ENCODE peak calls at places on chromosomes 3 and 15, in four cellular contexts. A is AG04449, N is dorsolateral prefrontal cortex, M is heart right ventricle. E is an unnamed sample.

GRCh38 chr3:52839892-52840545 is 5.2 kb upstream of the MUSTN1 start:
- DNase-seq in M (no peak), N (no peak), A (no peak), E (no peak)

GRCh38 chr3:133472242-133472641 is 72.4 kb downstream of the BFSP2 start:
- DNase-seq in M (no peak), N (no peak), A (no peak), E (no peak)

GRCh38 chr15:101001796-101002195 is 82.6 kb downstream of the LRRK1 start:
- DNase-seq in N (no peak), M (no peak), A (no peak), E (no peak)

GRCh38 chr3:14452676-14453367 is 50.4 kb downstream of the SLC6A6 start:
- DNase-seq in A (peak; percentile 88), M (peak; percentile 96), N (peak; percentile 87), E (no peak)

GRCh38 chr3:142007710-142008399 is 131.4 kb downstream of the ATP1B3 start:
- DNase-seq in M (no peak), N (no peak), A (no peak), E (no peak)

GRCh38 chr3:4850211-4850927 is 128.9 kb upstream of the BHLHE40 start:
- DNase-seq in A (no peak), N (no peak), M (no peak), E (peak; percentile 57)

GRCh38 chr3:177420643-177421042 is 223.4 kb upstream of the TBL1XR1 start:
- DNase-seq in A (peak; percentile 64), N (no peak), M (no peak), E (no peak)

GRCh38 chr15:52178765-52179164 is 12.4 kb downstream of the GNB5 start:
- DNase-seq in N (no peak), M (no peak), A (no peak), E (no peak)

GRCh38 chr15:31262901-31263671 is 63.5 kb upstream of the KLF13 start:
- DNase-seq in M (no peak), N (no peak), A (no peak), E (peak; percentile 88)

GRCh38 chr3:13546667-13547171 is 2.2 kb upstream of the FBLN2 start:
- DNase-seq in N (no peak), M (no peak), A (no peak), E (no peak)

GRCh38 chr3:141279074-141279945 is 47.7 kb downstream of the PXYLP1 start:
- DNase-seq in A (no peak), M (no peak), N (no peak), E (no peak)

GRCh38 chr15:85318048-85318731 is 62.2 kb upstream of the AKAP13 start:
- DNase-seq in A (peak; percentile 76), M (no peak), N (no peak), E (peak; percentile 77)

GRCh38 chr3:159855599-159856495 is 132.8 kb upstream of the IL12A start:
- DNase-seq in M (no peak), N (no peak), A (no peak), E (no peak)

GRCh38 chr15:78263351-78263781 is 996 bp upstream of the DNAJA4 start:
- DNase-seq in M (no peak), N (no peak), A (no peak), E (no peak)

GRCh38 chr3:134810850-134811249 is 15.8 kb downstream of the EPHB1 start:
- DNase-seq in N (no peak), A (no peak), M (no peak), E (no peak)

GRCh38 chr15:85407421-85408269 is 27.2 kb downstream of the AKAP13 start:
- DNase-seq in N (no peak), A (peak; percentile 56), M (no peak), E (no peak)

GRCh38 chr3:49148159-49148558 is 15.3 kb upstream of the LAMB2 start:
- DNase-seq in M (no peak), N (no peak), A (no peak), E (no peak)

GRCh38 chr3:123153124-123153523 is 48.6 kb upstream of the SEC22A start:
- DNase-seq in M (no peak), N (peak; percentile 4), A (no peak), E (no peak)

GRCh38 chr15:100633763-100634075 is 31.3 kb downstream of the ASB7 start:
- DNase-seq in N (no peak), A (no peak), M (no peak), E (no peak)

GRCh38 chr3:102006812-102007485 is 157.6 kb downstream of the NFKBIZ start:
- DNase-seq in M (peak; percentile 29), N (no peak), A (peak; percentile 94), E (no peak)

GRCh38 chr3:25648107-25648535 is 16.6 kb downstream of the TOP2B start:
- DNase-seq in A (peak; percentile 12), M (peak; percentile 72), N (no peak), E (peak; percentile 73)

GRCh38 chr3:118269537-118270125 is 765.0 kb downstream of the IGSF11 start:
- DNase-seq in N (no peak), A (no peak), M (no peak), E (no peak)

GRCh38 chr3:63639821-63640220 is 12.7 kb upstream of the SNTN start:
- DNase-seq in N (no peak), A (no peak), M (no peak), E (no peak)

GRCh38 chr3:79414821-79415220 is 353.0 kb downstream of the ROBO1 start:
- DNase-seq in A (no peak), N (no peak), M (no peak), E (no peak)

GRCh38 chr3:160941885-160942494 is 163.2 kb downstream of the B3GALNT1 start:
- DNase-seq in M (peak; percentile 79), N (no peak), A (no peak), E (peak; percentile 39)

GRCh38 chr3:168467085-168467714 is 371.5 kb upstream of the GOLIM4 start:
- DNase-seq in A (no peak), N (no peak), M (peak; percentile 23), E (peak; percentile 19)

GRCh38 chr15:39499151-39499550 is 81.7 kb upstream of the THBS1 start:
- DNase-seq in A (no peak), N (no peak), M (no peak), E (no peak)

GRCh38 chr15:55074431-55074830 is 122.3 kb downstream of the RSL24D1 start:
- DNase-seq in N (no peak), M (no peak), A (no peak), E (no peak)

GRCh38 chr15:65530318-65531111 is at the start of gene HACD3:
- DNase-seq in M (peak; percentile 81), N (peak; percentile 88), A (no peak), E (peak; percentile 54)

GRCh38 chr15:25022233-25022632 is 67.4 kb downstream of the SNRPN start:
- DNase-seq in A (no peak), M (no peak), N (no peak), E (no peak)

GRCh38 chr3:125318497-125318847 is 56.7 kb downstream of the ZNF148 start:
- DNase-seq in M (no peak), A (no peak), N (no peak), E (no peak)

GRCh38 chr3:76043746-76044145 is 258.4 kb upstream of the ZNF717 start:
- DNase-seq in N (no peak), A (no peak), M (no peak), E (no peak)

GRCh38 chr15:98514034-98514622 is 134.2 kb upstream of the IGF1R start:
- DNase-seq in A (no peak), M (no peak), N (no peak), E (no peak)

GRCh38 chr3:23671901-23672589 is 133.7 kb upstream of the UBE2E1 start:
- DNase-seq in N (no peak), A (no peak), M (no peak), E (no peak)

GRCh38 chr15:35321926-35322325 is 224.0 kb downstream of the DPH6 start:
- DNase-seq in N (no peak), M (no peak), A (no peak), E (no peak)

GRCh38 chr15:49169880-49170597 is at the start of gene GALK2:
- DNase-seq in A (no peak), N (peak; percentile 89), M (peak; percentile 81), E (peak; percentile 81)

GRCh38 chr3:41040256-41040655 is 159.0 kb upstream of the CTNNB1 start:
- DNase-seq in M (no peak), A (no peak), N (no peak), E (no peak)

GRCh38 chr3:136353461-136353860 is 103.3 kb downstream of the PCCB start:
- DNase-seq in N (no peak), A (no peak), M (no peak), E (peak; percentile 10)

GRCh38 chr3:136351351-136351750 is 101.2 kb downstream of the PCCB start:
- DNase-seq in A (no peak), M (no peak), N (no peak), E (no peak)

GRCh38 chr3:136350557-136350956 is 100.4 kb downstream of the PCCB start:
- DNase-seq in N (no peak), A (no peak), M (no peak), E (no peak)

GRCh38 chr3:136350132-136350531 is 100.0 kb downstream of the PCCB start:
- DNase-seq in A (peak; percentile 86), N (no peak), M (no peak), E (no peak)

DNA sequence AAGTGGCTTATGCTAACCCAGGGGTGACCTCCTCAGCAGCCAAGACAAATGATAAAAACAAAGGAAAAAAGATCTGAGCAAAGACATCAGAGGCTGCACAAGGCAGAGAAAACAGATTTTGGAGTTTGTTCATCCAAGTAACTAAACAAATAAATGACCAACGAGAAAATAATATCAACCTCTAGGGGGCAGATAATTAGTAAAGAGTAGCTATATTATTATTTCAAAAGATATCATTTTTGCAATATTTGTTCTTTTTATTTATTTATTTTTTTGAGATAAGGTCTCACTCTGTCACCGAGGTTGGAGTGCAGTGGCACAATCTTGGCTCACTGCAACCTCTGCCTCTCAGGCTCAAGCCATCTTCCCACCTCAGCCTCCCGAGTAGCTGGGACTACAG is 101.8 kb downstream of the PCCB start:
- DNase-seq in M (no peak), A (no peak), N (no peak), E (no peak)
- TF ChIP-seq CTCF in M (no peak), A (no peak), N (no peak), E (peak; percentile 19)

GRCh38 chr3:38605981-38606380 is 43.5 kb downstream of the SCN5A start:
- DNase-seq in A (no peak), N (peak; percentile 17), M (no peak), E (no peak)

GRCh38 chr3:38608086-38608775 is 41.3 kb downstream of the SCN5A start:
- DNase-seq in M (no peak), N (peak; percentile 17), A (no peak), E (no peak)

GRCh38 chr3:38604246-38604645 is 45.2 kb downstream of the SCN5A start:
- DNase-seq in M (no peak), A (no peak), N (peak; percentile 21), E (no peak)

GRCh38 chr3:38608961-38609360 is 40.5 kb downstream of the SCN5A start:
- DNase-seq in A (no peak), N (no peak), M (no peak), E (no peak)

GRCh38 chr3:38606561-38606960 is 42.9 kb downstream of the SCN5A start:
- DNase-seq in N (peak; percentile 34), M (no peak), A (no peak), E (no peak)
- H3K4me3 ChIP-seq in N (no peak overlapping the region), M (no peak overlapping the region), A (no peak overlapping the region), E (no peak overlapping the region)

GRCh38 chr3:174529298-174529697 is 329.8 kb upstream of the NAALADL2 start:
- DNase-seq in M (no peak), N (no peak), A (no peak), E (no peak)
- TF ChIP-seq CTCF in M (no peak), N (no peak), A (no peak), E (no peak)

DNA sequence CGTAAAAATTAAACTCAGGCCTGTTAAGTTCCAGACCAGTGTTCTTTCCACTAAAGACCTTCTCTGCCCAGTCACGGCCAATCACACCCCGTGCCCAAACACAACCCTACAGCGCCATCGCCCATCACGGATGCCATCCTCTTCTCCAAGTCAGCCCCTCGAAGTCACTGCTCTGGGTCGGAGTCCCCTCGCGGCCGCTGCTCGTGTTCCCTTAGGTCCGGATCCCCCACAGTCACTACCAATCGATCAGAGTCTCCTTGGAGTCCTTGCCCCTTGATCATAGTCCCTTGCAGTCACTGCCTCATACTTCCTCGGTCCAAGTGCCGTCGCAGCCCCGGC is 491 bp downstream of the PCYT1A start:
- DNase-seq in A (no peak), N (peak; percentile 48), M (peak; percentile 31), E (no peak)
- H3K4me3 ChIP-seq in A (peak overlapping the region; percentile 98), N (peak overlapping the region; percentile 79), M (peak overlapping the region; percentile 96), E (peak overlapping the region; percentile 89)